ENCODE peak calls at places on chromosomes 6 and 20, in four cellular contexts. R is uterus, L is endodermal cell, U is pancreas. D is an unnamed sample.

GRCh38 chr20:57432874-57433491 is 41.8 kb downstream of the RBM38 start:
- DNase-seq in R (no peak), L (no peak), U (no peak), D (no peak)

GRCh38 chr6:28589234-28589951 is 63.7 kb downstream of the GPX5 start:
- DNase-seq in U (no peak), L (peak), R (peak), D (peak)

GRCh38 chr6:36930483-36930882 is 24.1 kb upstream of the PI16 start:
- DNase-seq in U (no peak), R (no peak), L (no peak), D (no peak)

GRCh38 chr6:130583268-130583667 is 217.5 kb downstream of the TMEM200A start:
- DNase-seq in U (no peak), L (peak), R (no peak), D (no peak)

GRCh38 chr6:20569000-20569610 is 34.8 kb downstream of the CDKAL1 start:
- DNase-seq in L (no peak), U (no peak), R (no peak), D (peak)

GRCh38 chr6:106124437-106125423 is 38.6 kb downstream of the PRDM1 start:
- DNase-seq in L (no peak), R (no peak), U (no peak), D (no peak)

GRCh38 chr6:125363360-125364121 is 61.8 kb upstream of the HDDC2 start:
- DNase-seq in U (no peak), R (peak), L (peak), D (peak)

GRCh38 chr6:74197310-74197709 is 501.3 kb downstream of the CD109 start:
- DNase-seq in R (no peak), L (no peak), U (no peak), D (no peak)

GRCh38 chr6:137657351-137657911 is 163.2 kb upstream of the OLIG3 start:
- DNase-seq in R (no peak), L (no peak), U (no peak), D (no peak)

GRCh38 chr6:101878554-101879276 is 485.2 kb downstream of the GRIK2 start:
- DNase-seq in R (no peak), U (no peak), L (no peak), D (peak)

GRCh38 chr6:44169154-44169553 is 10.5 kb downstream of the CAPN11 start:
- DNase-seq in U (no peak), R (no peak), L (no peak), D (no peak)

DNA sequence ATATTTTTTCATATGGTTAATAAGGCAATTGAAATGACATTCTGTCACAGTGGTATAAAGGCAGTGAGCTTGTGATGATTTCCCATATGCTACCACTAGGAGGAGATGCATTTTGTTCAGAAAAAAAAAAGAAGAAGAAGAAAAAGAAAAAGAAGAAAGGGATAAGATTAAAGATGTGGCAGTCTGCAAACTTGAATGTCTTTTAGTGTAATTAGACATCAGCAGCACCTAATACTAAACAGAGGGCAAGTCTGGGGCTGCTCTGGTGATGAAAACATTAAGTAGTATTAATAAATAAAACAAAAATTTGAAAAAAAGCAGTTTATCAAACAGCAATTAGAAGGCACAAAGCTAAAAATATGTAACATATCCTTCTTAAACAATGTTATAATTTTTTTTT is 95.4 kb upstream of the DEFB112 start:
- DNase-seq in R (no peak), U (no peak), L (no peak), D (peak)
- TF ChIP-seq CTCF in R (no peak), U (no peak), L (peak), D (peak)

DNA sequence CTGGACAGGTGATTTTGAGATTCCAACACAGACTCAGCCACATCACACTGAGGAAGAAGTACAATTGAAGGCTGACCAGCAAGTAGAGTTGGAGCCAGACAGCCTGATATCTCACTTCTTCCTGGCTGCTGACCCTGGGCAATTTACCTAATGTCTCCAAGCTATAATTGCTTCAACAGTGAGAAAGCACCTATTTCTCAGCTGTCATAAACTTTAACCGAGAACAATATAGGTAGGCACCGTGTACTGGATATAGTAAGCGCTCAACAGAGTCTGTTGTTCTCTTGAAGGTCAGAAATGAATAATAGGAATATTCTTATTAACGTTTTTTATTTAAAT is 28.3 kb downstream of the STX7 start:
- DNase-seq in R (no peak), L (no peak), U (no peak), D (no peak)
- H3K4me3 ChIP-seq in R (no peak), L (no peak), U (no peak), D (no peak)

DNA sequence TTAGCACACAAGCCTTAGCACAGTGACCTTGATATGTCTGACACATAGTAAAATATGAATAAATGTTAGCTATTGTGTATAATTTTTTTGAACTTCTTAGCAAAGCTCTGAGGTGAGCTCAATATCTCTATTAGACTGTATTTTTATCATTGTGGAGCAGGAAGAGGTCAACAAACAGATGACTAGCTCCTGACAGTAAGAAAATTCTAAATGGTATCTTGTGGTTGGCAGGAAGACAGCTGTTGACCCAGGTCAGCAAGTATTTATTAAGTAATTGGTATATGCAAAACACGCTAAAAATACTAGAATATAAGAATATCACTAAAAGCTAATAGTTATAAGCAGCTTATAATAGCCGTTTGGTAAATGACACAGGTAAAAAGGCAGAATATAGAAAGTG is 77.5 kb upstream of the MARCKS start:
- DNase-seq in R (no peak), L (no peak), U (no peak), D (no peak)
- TF ChIP-seq CTCF in R (no peak), L (no peak), U (no peak), D (no peak)

DNA sequence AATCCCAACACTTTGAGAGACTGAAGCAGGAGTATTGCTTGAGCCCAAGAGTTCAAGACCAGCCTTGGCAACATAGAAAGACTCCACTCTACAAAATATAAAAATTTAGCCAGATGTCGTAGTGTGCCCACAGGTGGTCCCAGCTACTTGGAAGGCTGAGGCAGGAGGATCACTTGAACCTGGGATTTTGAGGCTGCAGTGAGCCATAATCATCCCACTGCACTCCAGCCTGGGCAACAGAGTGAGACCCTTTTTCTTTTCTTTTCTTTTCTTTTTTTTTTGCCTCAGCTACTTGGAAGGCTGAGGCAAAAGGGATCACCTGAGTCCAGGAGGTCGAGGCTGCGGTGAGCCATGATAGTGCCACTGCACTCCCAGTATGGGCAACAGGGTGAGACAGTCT is 17.9 kb downstream of the FASTKD5 start:
- DNase-seq in L (no peak), U (no peak), R (no peak), D (no peak)
- H3K4me3 ChIP-seq in L (no peak), U (no peak), R (no peak), D (no peak)

DNA sequence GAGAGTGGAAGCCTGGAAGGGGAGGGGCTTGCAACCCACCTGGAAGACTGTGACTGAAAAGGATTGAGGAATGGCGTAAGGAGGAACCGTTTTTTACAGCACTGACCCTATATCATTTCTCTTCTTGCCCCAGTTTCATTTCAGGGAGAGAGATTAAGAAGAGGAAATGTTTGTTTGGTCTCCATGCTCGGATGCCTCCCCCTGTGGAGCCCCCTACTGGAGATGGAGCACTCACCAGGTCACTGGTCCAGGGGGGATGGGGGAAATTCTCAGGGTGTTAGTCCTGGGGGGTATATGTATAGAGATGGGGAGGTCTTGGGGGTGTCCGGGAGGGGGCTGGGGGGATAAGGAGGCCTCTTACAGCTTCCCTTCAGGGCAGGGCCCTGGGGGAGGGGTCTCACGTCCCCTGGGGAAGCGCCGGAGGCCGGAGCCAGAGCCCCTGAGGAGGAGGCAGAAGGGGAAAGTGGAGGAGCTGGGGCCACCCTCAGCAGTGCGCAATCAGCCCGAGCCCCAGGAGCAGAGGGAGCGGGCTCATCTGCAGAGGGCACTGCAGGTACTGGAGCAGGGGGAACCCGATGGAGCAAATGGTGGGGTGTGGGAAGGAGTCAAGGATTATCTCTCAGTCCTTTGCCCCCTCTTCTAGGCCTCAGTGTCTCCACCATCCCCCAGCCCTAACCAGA is 3.2 kb downstream of the CUTA start:
- DNase-seq in L (peak), U (no peak), R (no peak), D (no peak)
- TF ChIP-seq CTCF in L (peak), U (no peak), R (no peak), D (peak)

DNA sequence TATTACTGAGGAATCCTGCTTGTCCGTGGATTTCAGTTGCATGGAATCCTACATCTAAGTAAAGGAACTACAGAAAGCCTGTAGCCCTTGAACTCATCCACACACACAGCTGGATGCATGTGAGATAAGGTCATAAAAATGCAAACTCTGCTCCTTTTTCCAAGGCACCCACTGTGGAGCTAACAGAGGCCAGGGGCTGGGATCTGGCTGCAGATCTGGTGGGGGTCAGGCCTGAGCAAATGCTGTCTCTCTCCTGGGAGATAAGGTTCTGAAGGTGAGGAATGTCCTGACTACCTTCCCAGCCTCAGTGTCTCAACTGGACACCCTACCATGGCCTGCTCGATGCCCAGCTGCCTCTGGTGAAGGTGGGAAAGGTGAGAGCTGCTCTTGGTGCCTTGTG is 321.5 kb downstream of the LRFN2 start:
- DNase-seq in R (no peak), U (no peak), L (peak), D (no peak)
- H3K4me3 ChIP-seq in R (no peak), U (no peak), L (no peak), D (no peak)

DNA sequence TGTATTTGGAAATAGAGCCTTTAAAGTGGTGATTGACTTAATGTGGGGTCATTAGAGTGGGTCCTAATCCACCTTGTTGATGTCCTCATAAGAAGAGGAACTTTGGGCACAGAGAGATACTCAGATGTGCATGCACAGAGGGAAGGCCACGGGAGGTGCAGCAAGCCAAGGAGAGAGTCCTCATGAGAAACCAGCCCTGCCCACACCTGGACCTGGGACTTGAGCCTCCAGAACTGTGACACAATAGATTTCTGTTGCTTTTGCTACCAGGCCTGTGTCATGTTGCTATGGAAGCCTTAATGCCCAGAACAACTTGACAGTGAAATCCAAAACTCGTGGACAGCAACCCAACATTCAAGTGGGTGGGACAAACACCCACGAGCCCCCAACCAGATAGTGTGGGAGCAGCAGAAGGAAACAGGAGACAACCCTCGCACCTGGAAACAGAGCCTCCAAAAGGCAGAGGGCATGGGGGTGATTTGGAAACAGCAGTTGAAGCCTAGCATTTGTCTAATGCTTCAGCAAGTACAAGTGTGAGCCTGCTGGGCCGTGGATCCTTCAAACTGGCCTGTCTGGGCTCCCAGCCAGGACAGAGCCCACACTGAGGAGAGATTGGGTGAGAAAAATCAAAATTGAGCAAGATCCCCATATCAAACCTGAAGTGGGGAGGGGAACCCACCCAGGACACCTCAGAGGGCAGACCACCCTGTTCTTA is 201.0 kb upstream of the CST7 start:
- DNase-seq in L (peak), R (no peak), U (no peak), D (no peak)
- TF ChIP-seq CTCF in L (no peak), R (no peak), U (no peak), D (no peak)